ENCODE peak calls at places on chromosome 21, in five cellular contexts. P is astrocyte of the spinal cord, W is HuH-7, Q is NCI-H1436, L is IMR-90. O is an unnamed sample.

GRCh38 chr21:17514124-17514481 is 1.3 kb downstream of the CXADR start:
- DNase-seq in P (peak; percentile 22), W (no peak), Q (no peak), L (no peak), O (no peak)

GRCh38 chr21:17200250-17200649 is 312.6 kb upstream of the CXADR start:
- DNase-seq in P (no peak), W (no peak), Q (no peak), L (no peak), O (no peak)

GRCh38 chr21:27569831-27570230 is 602.9 kb upstream of the ADAMTS5 start:
- DNase-seq in P (no peak), W (no peak), Q (no peak), L (no peak), O (no peak)

GRCh38 chr21:35257413-35257812 is 208.3 kb upstream of the RUNX1 start:
- DNase-seq in P (peak; percentile 94), W (no peak), Q (peak; percentile 5), L (peak; percentile 96), O (no peak)

GRCh38 chr21:28974531-28975227 is 18.0 kb downstream of the LTN1 start:
- DNase-seq in P (no peak), W (no peak), Q (no peak), L (no peak), O (no peak)

GRCh38 chr21:35697321-35697808 is 363.0 kb downstream of the SETD4 start:
- DNase-seq in P (peak; percentile 48), W (no peak), Q (peak; percentile 34), L (peak; percentile 35), O (peak; percentile 90)

GRCh38 chr21:43596616-43597015 is 62.7 kb downstream of the HSF2BP start:
- DNase-seq in P (no peak), W (no peak), Q (no peak), L (no peak), O (no peak)

GRCh38 chr21:37849703-37850102 is 66.6 kb downstream of the KCNJ6 start:
- DNase-seq in P (peak; percentile 72), W (no peak), Q (no peak), L (peak; percentile 83), O (no peak)

GRCh38 chr21:17925900-17926299 is 106.7 kb upstream of the C21orf91 start:
- DNase-seq in P (peak; percentile 51), W (no peak), Q (peak; percentile 7), L (peak; percentile 24), O (peak; percentile 64)

GRCh38 chr21:44695176-44695575 is 1.8 kb upstream of the KRTAP10-12 start:
- DNase-seq in P (no peak), W (no peak), Q (no peak), L (no peak), O (no peak)

GRCh38 chr21:34836103-34836932 is 167.5 kb downstream of the CLIC6 start:
- DNase-seq in P (peak; percentile 100), W (no peak), Q (no peak), L (peak; percentile 100), O (no peak)

GRCh38 chr21:36769051-36769867 is 70.3 kb downstream of the SIM2 start:
- DNase-seq in P (peak; percentile 66), W (no peak), Q (no peak), L (peak; percentile 61), O (no peak)

O was measured in NCI-H1105 treated with DMSO at 0.1 percent for 48 hours.